ENCODE peak calls at places on chromosomes 16 and 17, in eight cellular contexts. One of them, this sample, is unnamed.

GRCh38 chr17:55632893-55633292 is 89.8 kb downstream of the TMEM100 start:
- DNase-seq in testis: no peak
- DNase-seq in cardiac fibroblast: peak; percentile 63
- DNase-seq in activated CD4-positive, alpha-beta T cell treated with anti-CD3 and anti-CD28 coated beads, Interleukin-2, amount 10 ng/mL, durations not matched to agents 7 days and 5 days: no peak
- DNase-seq in H9: no peak
- DNase-seq in GM13977: no peak
- DNase-seq in brain pericyte: no peak
- DNase-seq in ELR: no peak
- DNase-seq in this sample: no peak

GRCh38 chr17:41049110-41049509 is 2.0 kb upstream of the KRTAP2-1 start:
- DNase-seq in testis: no peak
- DNase-seq in cardiac fibroblast: no peak
- DNase-seq in activated CD4-positive, alpha-beta T cell treated with anti-CD3 and anti-CD28 coated beads, Interleukin-2, amount 10 ng/mL, durations not matched to agents 7 days and 5 days: no peak
- DNase-seq in H9: no peak
- DNase-seq in GM13977: no peak
- DNase-seq in brain pericyte: no peak
- DNase-seq in ELR: peak; percentile 97
- DNase-seq in this sample: peak; percentile 80

GRCh38 chr17:48427598-48427997 is 2.4 kb downstream of the SKAP1 start:
- DNase-seq in testis: no peak
- DNase-seq in cardiac fibroblast: no peak
- DNase-seq in activated CD4-positive, alpha-beta T cell treated with anti-CD3 and anti-CD28 coated beads, Interleukin-2, amount 10 ng/mL, durations not matched to agents 7 days and 5 days: peak; percentile 80
- DNase-seq in H9: no peak
- DNase-seq in GM13977: peak; percentile 73
- DNase-seq in brain pericyte: no peak
- DNase-seq in ELR: peak; percentile 36
- DNase-seq in this sample: peak; percentile 22

GRCh38 chr17:39926588-39927100 is 757 bp downstream of the ORMDL3 start:
- DNase-seq in testis: peak; percentile 42
- DNase-seq in cardiac fibroblast: peak; percentile 36
- DNase-seq in activated CD4-positive, alpha-beta T cell treated with anti-CD3 and anti-CD28 coated beads, Interleukin-2, amount 10 ng/mL, durations not matched to agents 7 days and 5 days: peak; percentile 83
- DNase-seq in H9: peak; percentile 69
- DNase-seq in GM13977: peak; percentile 58
- DNase-seq in brain pericyte: no peak
- DNase-seq in ELR: peak; percentile 47
- DNase-seq in this sample: peak; percentile 21

GRCh38 chr17:15422392-15422957 is 44.9 kb downstream of the CDRT4 start:
- DNase-seq in testis: no peak
- DNase-seq in cardiac fibroblast: no peak
- DNase-seq in activated CD4-positive, alpha-beta T cell treated with anti-CD3 and anti-CD28 coated beads, Interleukin-2, amount 10 ng/mL, durations not matched to agents 7 days and 5 days: no peak
- DNase-seq in H9: no peak
- DNase-seq in GM13977: no peak
- DNase-seq in brain pericyte: no peak
- DNase-seq in ELR: no peak
- DNase-seq in this sample: no peak

GRCh38 chr17:10073905-10074304 is 124.5 kb downstream of the GAS7 start:
- DNase-seq in testis: no peak
- DNase-seq in cardiac fibroblast: peak; percentile 33
- DNase-seq in activated CD4-positive, alpha-beta T cell treated with anti-CD3 and anti-CD28 coated beads, Interleukin-2, amount 10 ng/mL, durations not matched to agents 7 days and 5 days: no peak
- DNase-seq in H9: no peak
- DNase-seq in GM13977: no peak
- DNase-seq in brain pericyte: no peak
- DNase-seq in ELR: no peak
- DNase-seq in this sample: no peak

GRCh38 chr16:77434365-77435239 is at the start of gene ADAMTS18:
- DNase-seq in testis: no peak
- DNase-seq in cardiac fibroblast: no peak
- DNase-seq in activated CD4-positive, alpha-beta T cell treated with anti-CD3 and anti-CD28 coated beads, Interleukin-2, amount 10 ng/mL, durations not matched to agents 7 days and 5 days: no peak
- DNase-seq in H9: peak; percentile 66
- DNase-seq in GM13977: no peak
- DNase-seq in brain pericyte: no peak
- DNase-seq in ELR: no peak
- DNase-seq in this sample: no peak

GRCh38 chr16:11383481-11384183 is 38.4 kb downstream of the RMI2 start:
- DNase-seq in testis: no peak
- DNase-seq in cardiac fibroblast: no peak
- DNase-seq in activated CD4-positive, alpha-beta T cell treated with anti-CD3 and anti-CD28 coated beads, Interleukin-2, amount 10 ng/mL, durations not matched to agents 7 days and 5 days: no peak
- DNase-seq in H9: no peak
- DNase-seq in GM13977: no peak
- DNase-seq in brain pericyte: no peak
- DNase-seq in ELR: no peak
- DNase-seq in this sample: no peak

GRCh38 chr16:5018791-5019190 is 14.9 kb downstream of the NAGPA start:
- DNase-seq in testis: peak; percentile 76
- DNase-seq in cardiac fibroblast: no peak
- DNase-seq in activated CD4-positive, alpha-beta T cell treated with anti-CD3 and anti-CD28 coated beads, Interleukin-2, amount 10 ng/mL, durations not matched to agents 7 days and 5 days: no peak
- DNase-seq in H9: no peak
- DNase-seq in GM13977: no peak
- DNase-seq in brain pericyte: no peak
- DNase-seq in ELR: no peak
- DNase-seq in this sample: no peak

GRCh38 chr17:1473170-1473569 is 17.1 kb upstream of the CRK start:
- DNase-seq in testis: no peak
- DNase-seq in cardiac fibroblast: no peak
- DNase-seq in activated CD4-positive, alpha-beta T cell treated with anti-CD3 and anti-CD28 coated beads, Interleukin-2, amount 10 ng/mL, durations not matched to agents 7 days and 5 days: peak; percentile 42
- DNase-seq in H9: peak; percentile 67
- DNase-seq in GM13977: no peak
- DNase-seq in brain pericyte: no peak
- DNase-seq in ELR: no peak
- DNase-seq in this sample: no peak

GRCh38 chr17:9658593-9659211 is 13.4 kb downstream of the USP43 start:
- DNase-seq in testis: no peak
- DNase-seq in cardiac fibroblast: peak; percentile 3
- DNase-seq in activated CD4-positive, alpha-beta T cell treated with anti-CD3 and anti-CD28 coated beads, Interleukin-2, amount 10 ng/mL, durations not matched to agents 7 days and 5 days: no peak
- DNase-seq in H9: no peak
- DNase-seq in GM13977: no peak
- DNase-seq in brain pericyte: no peak
- DNase-seq in ELR: no peak
- DNase-seq in this sample: no peak

GRCh38 chr16:74625500-74626350 is 18.8 kb upstream of the GLG1 start:
- DNase-seq in testis: no peak
- DNase-seq in cardiac fibroblast: no peak
- DNase-seq in activated CD4-positive, alpha-beta T cell treated with anti-CD3 and anti-CD28 coated beads, Interleukin-2, amount 10 ng/mL, durations not matched to agents 7 days and 5 days: no peak
- DNase-seq in H9: no peak
- DNase-seq in GM13977: no peak
- DNase-seq in brain pericyte: no peak
- DNase-seq in ELR: no peak
- DNase-seq in this sample: no peak

GRCh38 chr16:12771341-12771798 is 32.3 kb downstream of the CPPED1 start:
- DNase-seq in testis: no peak
- DNase-seq in cardiac fibroblast: peak; percentile 49
- DNase-seq in activated CD4-positive, alpha-beta T cell treated with anti-CD3 and anti-CD28 coated beads, Interleukin-2, amount 10 ng/mL, durations not matched to agents 7 days and 5 days: no peak
- DNase-seq in H9: no peak
- DNase-seq in GM13977: no peak
- DNase-seq in brain pericyte: no peak
- DNase-seq in ELR: no peak
- DNase-seq in this sample: no peak

GRCh38 chr16:2786826-2787151 is 571 bp downstream of the PRSS33 start:
- DNase-seq in testis: no peak
- DNase-seq in cardiac fibroblast: no peak
- DNase-seq in activated CD4-positive, alpha-beta T cell treated with anti-CD3 and anti-CD28 coated beads, Interleukin-2, amount 10 ng/mL, durations not matched to agents 7 days and 5 days: no peak
- DNase-seq in H9: no peak
- DNase-seq in GM13977: no peak
- DNase-seq in brain pericyte: no peak
- DNase-seq in ELR: no peak
- DNase-seq in this sample: no peak

GRCh38 chr16:30615358-30616076 is 5.3 kb upstream of the ZNF689 start:
- DNase-seq in testis: peak; percentile 80
- DNase-seq in cardiac fibroblast: peak; percentile 43
- DNase-seq in activated CD4-positive, alpha-beta T cell treated with anti-CD3 and anti-CD28 coated beads, Interleukin-2, amount 10 ng/mL, durations not matched to agents 7 days and 5 days: peak; percentile 81
- DNase-seq in H9: peak; percentile 93
- DNase-seq in GM13977: peak; percentile 48
- DNase-seq in brain pericyte: no peak
- DNase-seq in ELR: peak; percentile 54
- DNase-seq in this sample: peak; percentile 50

GRCh38 chr16:16013812-16014211 is 64.4 kb downstream of the ABCC1 start:
- DNase-seq in testis: no peak
- DNase-seq in cardiac fibroblast: no peak
- DNase-seq in activated CD4-positive, alpha-beta T cell treated with anti-CD3 and anti-CD28 coated beads, Interleukin-2, amount 10 ng/mL, durations not matched to agents 7 days and 5 days: no peak
- DNase-seq in H9: no peak
- DNase-seq in GM13977: no peak
- DNase-seq in brain pericyte: no peak
- DNase-seq in ELR: no peak
- DNase-seq in this sample: no peak

GRCh38 chr16:5072334-5073278 is 963 bp downstream of the ALG1 start:
- DNase-seq in testis: no peak
- DNase-seq in cardiac fibroblast: no peak
- DNase-seq in activated CD4-positive, alpha-beta T cell treated with anti-CD3 and anti-CD28 coated beads, Interleukin-2, amount 10 ng/mL, durations not matched to agents 7 days and 5 days: no peak
- DNase-seq in H9: no peak
- DNase-seq in GM13977: peak; percentile 27
- DNase-seq in brain pericyte: no peak
- DNase-seq in ELR: no peak
- DNase-seq in this sample: no peak

GRCh38 chr17:2594657-2595085 is 1.2 kb downstream of the PAFAH1B1 start:
- DNase-seq in testis: no peak
- DNase-seq in cardiac fibroblast: no peak
- DNase-seq in activated CD4-positive, alpha-beta T cell treated with anti-CD3 and anti-CD28 coated beads, Interleukin-2, amount 10 ng/mL, durations not matched to agents 7 days and 5 days: peak; percentile 14
- DNase-seq in H9: no peak
- DNase-seq in GM13977: no peak
- DNase-seq in brain pericyte: no peak
- DNase-seq in ELR: peak; percentile 37
- DNase-seq in this sample: no peak

GRCh38 chr16:86396318-86396882 is 113.9 kb upstream of the FOXF1 start:
- DNase-seq in testis: no peak
- DNase-seq in cardiac fibroblast: peak; percentile 85
- DNase-seq in activated CD4-positive, alpha-beta T cell treated with anti-CD3 and anti-CD28 coated beads, Interleukin-2, amount 10 ng/mL, durations not matched to agents 7 days and 5 days: no peak
- DNase-seq in H9: no peak
- DNase-seq in GM13977: no peak
- DNase-seq in brain pericyte: no peak
- DNase-seq in ELR: peak; percentile 82
- DNase-seq in this sample: no peak

GRCh38 chr17:68238488-68238887 is 9.4 kb upstream of the AMZ2 start:
- DNase-seq in testis: no peak
- DNase-seq in cardiac fibroblast: no peak
- DNase-seq in activated CD4-positive, alpha-beta T cell treated with anti-CD3 and anti-CD28 coated beads, Interleukin-2, amount 10 ng/mL, durations not matched to agents 7 days and 5 days: peak; percentile 60
- DNase-seq in H9: no peak
- DNase-seq in GM13977: no peak
- DNase-seq in brain pericyte: no peak
- DNase-seq in ELR: no peak
- DNase-seq in this sample: no peak

GRCh38 chr17:78925234-78925633 is at the start of gene TIMP2:
- DNase-seq in testis: peak; percentile 91
- DNase-seq in cardiac fibroblast: peak; percentile 93
- DNase-seq in activated CD4-positive, alpha-beta T cell treated with anti-CD3 and anti-CD28 coated beads, Interleukin-2, amount 10 ng/mL, durations not matched to agents 7 days and 5 days: peak; percentile 71
- DNase-seq in H9: peak; percentile 92
- DNase-seq in GM13977: peak; percentile 87
- DNase-seq in brain pericyte: no peak
- DNase-seq in ELR: peak; percentile 93
- DNase-seq in this sample: peak; percentile 86

GRCh38 chr16:47081113-47081512 is 62.6 kb downstream of the NETO2 start:
- DNase-seq in testis: no peak
- DNase-seq in cardiac fibroblast: no peak
- DNase-seq in activated CD4-positive, alpha-beta T cell treated with anti-CD3 and anti-CD28 coated beads, Interleukin-2, amount 10 ng/mL, durations not matched to agents 7 days and 5 days: no peak
- DNase-seq in H9: no peak
- DNase-seq in GM13977: no peak
- DNase-seq in brain pericyte: no peak
- DNase-seq in ELR: no peak
- DNase-seq in this sample: no peak

GRCh38 chr17:47618416-47618815 is 31.3 kb upstream of the KPNB1 start:
- DNase-seq in testis: no peak
- DNase-seq in cardiac fibroblast: peak; percentile 18
- DNase-seq in activated CD4-positive, alpha-beta T cell treated with anti-CD3 and anti-CD28 coated beads, Interleukin-2, amount 10 ng/mL, durations not matched to agents 7 days and 5 days: no peak
- DNase-seq in H9: no peak
- DNase-seq in GM13977: no peak
- DNase-seq in brain pericyte: no peak
- DNase-seq in ELR: peak; percentile 58
- DNase-seq in this sample: peak; percentile 61

GRCh38 chr17:28076138-28076537 is 33.7 kb downstream of the NLK start:
- DNase-seq in testis: no peak
- DNase-seq in cardiac fibroblast: no peak
- DNase-seq in activated CD4-positive, alpha-beta T cell treated with anti-CD3 and anti-CD28 coated beads, Interleukin-2, amount 10 ng/mL, durations not matched to agents 7 days and 5 days: peak; percentile 12
- DNase-seq in H9: no peak
- DNase-seq in GM13977: no peak
- DNase-seq in brain pericyte: no peak
- DNase-seq in ELR: no peak
- DNase-seq in this sample: no peak

GRCh38 chr16:89287777-89288576 is 70.5 kb downstream of the ZNF778 start:
- DNase-seq in testis: no peak
- DNase-seq in cardiac fibroblast: no peak
- DNase-seq in activated CD4-positive, alpha-beta T cell treated with anti-CD3 and anti-CD28 coated beads, Interleukin-2, amount 10 ng/mL, durations not matched to agents 7 days and 5 days: no peak
- DNase-seq in H9: no peak
- DNase-seq in GM13977: no peak
- DNase-seq in brain pericyte: no peak
- DNase-seq in ELR: no peak
- DNase-seq in this sample: no peak

GRCh38 chr16:20879175-20880053 is 20.7 kb downstream of the DCUN1D3 start:
- DNase-seq in testis: no peak
- DNase-seq in cardiac fibroblast: peak; percentile 59
- DNase-seq in activated CD4-positive, alpha-beta T cell treated with anti-CD3 and anti-CD28 coated beads, Interleukin-2, amount 10 ng/mL, durations not matched to agents 7 days and 5 days: no peak
- DNase-seq in H9: no peak
- DNase-seq in GM13977: peak; percentile 42
- DNase-seq in brain pericyte: no peak
- DNase-seq in ELR: peak; percentile 68
- DNase-seq in this sample: peak; percentile 35

GRCh38 chr17:76151896-76152454 is 10.9 kb upstream of the FOXJ1 start:
- DNase-seq in testis: no peak
- DNase-seq in cardiac fibroblast: no peak
- DNase-seq in activated CD4-positive, alpha-beta T cell treated with anti-CD3 and anti-CD28 coated beads, Interleukin-2, amount 10 ng/mL, durations not matched to agents 7 days and 5 days: peak; percentile 49
- DNase-seq in H9: peak; percentile 27
- DNase-seq in GM13977: no peak
- DNase-seq in brain pericyte: no peak
- DNase-seq in ELR: no peak
- DNase-seq in this sample: no peak

GRCh38 chr16:30949655-30950515 is 1.0 kb downstream of the ORAI3 start:
- DNase-seq in testis: peak; percentile 94
- DNase-seq in cardiac fibroblast: peak; percentile 90
- DNase-seq in activated CD4-positive, alpha-beta T cell treated with anti-CD3 and anti-CD28 coated beads, Interleukin-2, amount 10 ng/mL, durations not matched to agents 7 days and 5 days: peak; percentile 58
- DNase-seq in H9: peak; percentile 87
- DNase-seq in GM13977: peak; percentile 70
- DNase-seq in brain pericyte: no peak
- DNase-seq in ELR: peak; percentile 89
- DNase-seq in this sample: peak; percentile 20

GRCh38 chr16:64121473-64121872 is 1000.4 kb downstream of the CDH11 start:
- DNase-seq in testis: no peak
- DNase-seq in cardiac fibroblast: no peak
- DNase-seq in activated CD4-positive, alpha-beta T cell treated with anti-CD3 and anti-CD28 coated beads, Interleukin-2, amount 10 ng/mL, durations not matched to agents 7 days and 5 days: no peak
- DNase-seq in H9: no peak
- DNase-seq in GM13977: no peak
- DNase-seq in brain pericyte: no peak
- DNase-seq in ELR: peak; percentile 56
- DNase-seq in this sample: peak; percentile 83

GRCh38 chr17:36627101-36627500 is 25.7 kb downstream of the MRM1 start:
- DNase-seq in testis: no peak
- DNase-seq in cardiac fibroblast: no peak
- DNase-seq in activated CD4-positive, alpha-beta T cell treated with anti-CD3 and anti-CD28 coated beads, Interleukin-2, amount 10 ng/mL, durations not matched to agents 7 days and 5 days: no peak
- DNase-seq in H9: peak; percentile 61
- DNase-seq in GM13977: no peak
- DNase-seq in brain pericyte: no peak
- DNase-seq in ELR: no peak
- DNase-seq in this sample: no peak

GRCh38 chr17:50829336-50829735 is 6.0 kb upstream of the WFIKKN2 start:
- DNase-seq in testis: no peak
- DNase-seq in cardiac fibroblast: no peak
- DNase-seq in activated CD4-positive, alpha-beta T cell treated with anti-CD3 and anti-CD28 coated beads, Interleukin-2, amount 10 ng/mL, durations not matched to agents 7 days and 5 days: no peak
- DNase-seq in H9: peak; percentile 50
- DNase-seq in GM13977: peak; percentile 36
- DNase-seq in brain pericyte: no peak
- DNase-seq in ELR: no peak
- DNase-seq in this sample: no peak

GRCh38 chr17:37207103-37207502 is 168.7 kb upstream of the C17orf78 start:
- DNase-seq in testis: no peak
- DNase-seq in cardiac fibroblast: no peak
- DNase-seq in activated CD4-positive, alpha-beta T cell treated with anti-CD3 and anti-CD28 coated beads, Interleukin-2, amount 10 ng/mL, durations not matched to agents 7 days and 5 days: no peak
- DNase-seq in H9: no peak
- DNase-seq in GM13977: no peak
- DNase-seq in brain pericyte: no peak
- DNase-seq in ELR: no peak
- DNase-seq in this sample: no peak

GRCh38 chr17:70405492-70406220 is 236.3 kb downstream of the KCNJ2 start:
- DNase-seq in testis: no peak
- DNase-seq in cardiac fibroblast: peak; percentile 89
- DNase-seq in activated CD4-positive, alpha-beta T cell treated with anti-CD3 and anti-CD28 coated beads, Interleukin-2, amount 10 ng/mL, durations not matched to agents 7 days and 5 days: no peak
- DNase-seq in H9: no peak
- DNase-seq in GM13977: peak; percentile 8
- DNase-seq in brain pericyte: peak; percentile 82
- DNase-seq in ELR: peak; percentile 98
- DNase-seq in this sample: peak; percentile 99

GRCh38 chr17:27782791-27783206 is 17.5 kb downstream of the NOS2 start:
- DNase-seq in testis: no peak
- DNase-seq in cardiac fibroblast: no peak
- DNase-seq in activated CD4-positive, alpha-beta T cell treated with anti-CD3 and anti-CD28 coated beads, Interleukin-2, amount 10 ng/mL, durations not matched to agents 7 days and 5 days: no peak
- DNase-seq in H9: no peak
- DNase-seq in GM13977: no peak
- DNase-seq in brain pericyte: no peak
- DNase-seq in ELR: no peak
- DNase-seq in this sample: no peak